ENCODE peak calls at places on chromosomes 13 and 19, in eight cellular contexts. One of them, this sample, is unnamed.

GRCh38 chr19:46787331-46788100 is 878 bp downstream of the SLC1A5 start:
- DNase-seq in anterior cingulate cortex: peak
- DNase-seq in activated CD4-positive, alpha-beta T cell treated with anti-CD3 and anti-CD28 coated beads, Interleukin-2, amount 50 U/mL, for 1 hour: peak
- DNase-seq in left lung: peak
- DNase-seq in activated gamma-delta T cell treated with anti-CD3 and anti-CD28 coated beads, Interleukin-2, amount 50 U/mL, for 16 hours: no peak
- DNase-seq in endothelial cell: peak
- DNase-seq in naive thymus-derived CD8-positive, alpha-beta T cell: peak
- DNase-seq in AG10803: peak
- DNase-seq in this sample: peak

GRCh38 chr19:53102186-53102585 is 1.0 kb downstream of the ZNF160 start:
- DNase-seq in endothelial cell: no peak
- DNase-seq in naive thymus-derived CD8-positive, alpha-beta T cell: no peak
- DNase-seq in activated CD4-positive, alpha-beta T cell treated with anti-CD3 and anti-CD28 coated beads, Interleukin-2, amount 50 U/mL, for 1 hour: no peak
- DNase-seq in left lung: no peak
- DNase-seq in anterior cingulate cortex: no peak
- DNase-seq in AG10803: no peak
- DNase-seq in activated gamma-delta T cell treated with anti-CD3 and anti-CD28 coated beads, Interleukin-2, amount 50 U/mL, for 16 hours: no peak
- DNase-seq in this sample: no peak

GRCh38 chr19:47247308-47247990 is 8.9 kb upstream of the CCDC9 start:
- DNase-seq in activated CD4-positive, alpha-beta T cell treated with anti-CD3 and anti-CD28 coated beads, Interleukin-2, amount 50 U/mL, for 1 hour: peak
- DNase-seq in naive thymus-derived CD8-positive, alpha-beta T cell: peak
- DNase-seq in anterior cingulate cortex: peak
- DNase-seq in AG10803: peak
- DNase-seq in activated gamma-delta T cell treated with anti-CD3 and anti-CD28 coated beads, Interleukin-2, amount 50 U/mL, for 16 hours: peak
- DNase-seq in endothelial cell: peak
- DNase-seq in left lung: peak
- DNase-seq in this sample: peak

GRCh38 chr19:7505682-7506384 is 10.1 kb upstream of the ZNF358 start:
- DNase-seq in naive thymus-derived CD8-positive, alpha-beta T cell: no peak
- DNase-seq in anterior cingulate cortex: peak
- DNase-seq in left lung: peak
- DNase-seq in AG10803: no peak
- DNase-seq in endothelial cell: peak
- DNase-seq in activated gamma-delta T cell treated with anti-CD3 and anti-CD28 coated beads, Interleukin-2, amount 50 U/mL, for 16 hours: no peak
- DNase-seq in activated CD4-positive, alpha-beta T cell treated with anti-CD3 and anti-CD28 coated beads, Interleukin-2, amount 50 U/mL, for 1 hour: no peak
- DNase-seq in this sample: peak

GRCh38 chr19:45768644-45769053 is 403 bp downstream of the SIX5 start:
- DNase-seq in left lung: peak
- DNase-seq in endothelial cell: peak
- DNase-seq in activated CD4-positive, alpha-beta T cell treated with anti-CD3 and anti-CD28 coated beads, Interleukin-2, amount 50 U/mL, for 1 hour: peak
- DNase-seq in AG10803: peak
- DNase-seq in naive thymus-derived CD8-positive, alpha-beta T cell: peak
- DNase-seq in anterior cingulate cortex: no peak
- DNase-seq in activated gamma-delta T cell treated with anti-CD3 and anti-CD28 coated beads, Interleukin-2, amount 50 U/mL, for 16 hours: peak
- DNase-seq in this sample: peak

GRCh38 chr13:97875218-97875617 is 78.3 kb upstream of the IPO5 start:
- DNase-seq in naive thymus-derived CD8-positive, alpha-beta T cell: no peak
- DNase-seq in endothelial cell: no peak
- DNase-seq in activated gamma-delta T cell treated with anti-CD3 and anti-CD28 coated beads, Interleukin-2, amount 50 U/mL, for 16 hours: no peak
- DNase-seq in activated CD4-positive, alpha-beta T cell treated with anti-CD3 and anti-CD28 coated beads, Interleukin-2, amount 50 U/mL, for 1 hour: no peak
- DNase-seq in AG10803: no peak
- DNase-seq in left lung: no peak
- DNase-seq in anterior cingulate cortex: no peak
- DNase-seq in this sample: no peak

GRCh38 chr19:55372316-55373081 is 2.2 kb upstream of the IL11 start:
- DNase-seq in anterior cingulate cortex: no peak
- DNase-seq in activated CD4-positive, alpha-beta T cell treated with anti-CD3 and anti-CD28 coated beads, Interleukin-2, amount 50 U/mL, for 1 hour: no peak
- DNase-seq in activated gamma-delta T cell treated with anti-CD3 and anti-CD28 coated beads, Interleukin-2, amount 50 U/mL, for 16 hours: no peak
- DNase-seq in left lung: no peak
- DNase-seq in endothelial cell: no peak
- DNase-seq in naive thymus-derived CD8-positive, alpha-beta T cell: no peak
- DNase-seq in AG10803: peak
- DNase-seq in this sample: no peak

GRCh38 chr13:44801990-44802389 is 187.3 kb downstream of the NUFIP1 start:
- DNase-seq in anterior cingulate cortex: no peak
- DNase-seq in activated gamma-delta T cell treated with anti-CD3 and anti-CD28 coated beads, Interleukin-2, amount 50 U/mL, for 16 hours: no peak
- DNase-seq in left lung: no peak
- DNase-seq in activated CD4-positive, alpha-beta T cell treated with anti-CD3 and anti-CD28 coated beads, Interleukin-2, amount 50 U/mL, for 1 hour: no peak
- DNase-seq in endothelial cell: no peak
- DNase-seq in naive thymus-derived CD8-positive, alpha-beta T cell: no peak
- DNase-seq in AG10803: peak
- DNase-seq in this sample: no peak

GRCh38 chr19:2343289-2343982 is 15.0 kb downstream of the SPPL2B start:
- DNase-seq in left lung: peak
- DNase-seq in endothelial cell: no peak
- DNase-seq in naive thymus-derived CD8-positive, alpha-beta T cell: no peak
- DNase-seq in anterior cingulate cortex: no peak
- DNase-seq in AG10803: no peak
- DNase-seq in activated CD4-positive, alpha-beta T cell treated with anti-CD3 and anti-CD28 coated beads, Interleukin-2, amount 50 U/mL, for 1 hour: no peak
- DNase-seq in activated gamma-delta T cell treated with anti-CD3 and anti-CD28 coated beads, Interleukin-2, amount 50 U/mL, for 16 hours: no peak
- DNase-seq in this sample: no peak

GRCh38 chr13:101415358-101416174 is 742 bp downstream of the NALCN start:
- DNase-seq in activated CD4-positive, alpha-beta T cell treated with anti-CD3 and anti-CD28 coated beads, Interleukin-2, amount 50 U/mL, for 1 hour: no peak
- DNase-seq in anterior cingulate cortex: peak
- DNase-seq in activated gamma-delta T cell treated with anti-CD3 and anti-CD28 coated beads, Interleukin-2, amount 50 U/mL, for 16 hours: no peak
- DNase-seq in AG10803: no peak
- DNase-seq in endothelial cell: no peak
- DNase-seq in left lung: peak
- DNase-seq in naive thymus-derived CD8-positive, alpha-beta T cell: no peak
- DNase-seq in this sample: no peak

GRCh38 chr19:12995596-12996541 is 594 bp downstream of the NFIX start:
- DNase-seq in left lung: no peak
- DNase-seq in naive thymus-derived CD8-positive, alpha-beta T cell: no peak
- DNase-seq in activated gamma-delta T cell treated with anti-CD3 and anti-CD28 coated beads, Interleukin-2, amount 50 U/mL, for 16 hours: no peak
- DNase-seq in activated CD4-positive, alpha-beta T cell treated with anti-CD3 and anti-CD28 coated beads, Interleukin-2, amount 50 U/mL, for 1 hour: no peak
- DNase-seq in endothelial cell: no peak
- DNase-seq in anterior cingulate cortex: no peak
- DNase-seq in AG10803: peak
- DNase-seq in this sample: no peak

GRCh38 chr19:52492201-52492960 is 35.1 kb upstream of the ZNF808 start:
- DNase-seq in endothelial cell: peak
- DNase-seq in naive thymus-derived CD8-positive, alpha-beta T cell: no peak
- DNase-seq in activated CD4-positive, alpha-beta T cell treated with anti-CD3 and anti-CD28 coated beads, Interleukin-2, amount 50 U/mL, for 1 hour: no peak
- DNase-seq in anterior cingulate cortex: no peak
- DNase-seq in AG10803: no peak
- DNase-seq in left lung: peak
- DNase-seq in activated gamma-delta T cell treated with anti-CD3 and anti-CD28 coated beads, Interleukin-2, amount 50 U/mL, for 16 hours: no peak
- DNase-seq in this sample: peak

GRCh38 chr19:14496029-14496848 is at the start of gene GIPC1:
- DNase-seq in anterior cingulate cortex: peak
- DNase-seq in endothelial cell: peak
- DNase-seq in activated gamma-delta T cell treated with anti-CD3 and anti-CD28 coated beads, Interleukin-2, amount 50 U/mL, for 16 hours: peak
- DNase-seq in activated CD4-positive, alpha-beta T cell treated with anti-CD3 and anti-CD28 coated beads, Interleukin-2, amount 50 U/mL, for 1 hour: peak
- DNase-seq in naive thymus-derived CD8-positive, alpha-beta T cell: peak
- DNase-seq in AG10803: peak
- DNase-seq in left lung: peak
- DNase-seq in this sample: peak

GRCh38 chr19:47037766-47038165 is 10.7 kb downstream of the TMEM160 start:
- DNase-seq in left lung: no peak
- DNase-seq in anterior cingulate cortex: no peak
- DNase-seq in activated gamma-delta T cell treated with anti-CD3 and anti-CD28 coated beads, Interleukin-2, amount 50 U/mL, for 16 hours: no peak
- DNase-seq in activated CD4-positive, alpha-beta T cell treated with anti-CD3 and anti-CD28 coated beads, Interleukin-2, amount 50 U/mL, for 1 hour: no peak
- DNase-seq in naive thymus-derived CD8-positive, alpha-beta T cell: no peak
- DNase-seq in AG10803: no peak
- DNase-seq in endothelial cell: no peak
- DNase-seq in this sample: no peak

GRCh38 chr19:15429825-15430467 is 11.2 kb upstream of the AKAP8L start:
- DNase-seq in activated gamma-delta T cell treated with anti-CD3 and anti-CD28 coated beads, Interleukin-2, amount 50 U/mL, for 16 hours: no peak
- DNase-seq in AG10803: no peak
- DNase-seq in left lung: no peak
- DNase-seq in anterior cingulate cortex: no peak
- DNase-seq in endothelial cell: no peak
- DNase-seq in naive thymus-derived CD8-positive, alpha-beta T cell: no peak
- DNase-seq in activated CD4-positive, alpha-beta T cell treated with anti-CD3 and anti-CD28 coated beads, Interleukin-2, amount 50 U/mL, for 1 hour: no peak
- DNase-seq in this sample: no peak

GRCh38 chr13:27853871-27854270 is 61.6 kb downstream of the GSX1 start:
- DNase-seq in AG10803: peak
- DNase-seq in activated gamma-delta T cell treated with anti-CD3 and anti-CD28 coated beads, Interleukin-2, amount 50 U/mL, for 16 hours: no peak
- DNase-seq in endothelial cell: no peak
- DNase-seq in anterior cingulate cortex: no peak
- DNase-seq in activated CD4-positive, alpha-beta T cell treated with anti-CD3 and anti-CD28 coated beads, Interleukin-2, amount 50 U/mL, for 1 hour: no peak
- DNase-seq in naive thymus-derived CD8-positive, alpha-beta T cell: no peak
- DNase-seq in left lung: no peak
- DNase-seq in this sample: no peak

GRCh38 chr13:41842029-41842428 is 118.9 kb downstream of the VWA8 start:
- DNase-seq in left lung: no peak
- DNase-seq in naive thymus-derived CD8-positive, alpha-beta T cell: no peak
- DNase-seq in endothelial cell: no peak
- DNase-seq in activated CD4-positive, alpha-beta T cell treated with anti-CD3 and anti-CD28 coated beads, Interleukin-2, amount 50 U/mL, for 1 hour: no peak
- DNase-seq in activated gamma-delta T cell treated with anti-CD3 and anti-CD28 coated beads, Interleukin-2, amount 50 U/mL, for 16 hours: no peak
- DNase-seq in anterior cingulate cortex: no peak
- DNase-seq in AG10803: peak
- DNase-seq in this sample: no peak

GRCh38 chr13:74575729-74576125 is 441.5 kb upstream of the KLF12 start:
- DNase-seq in activated gamma-delta T cell treated with anti-CD3 and anti-CD28 coated beads, Interleukin-2, amount 50 U/mL, for 16 hours: peak
- DNase-seq in AG10803: peak
- DNase-seq in activated CD4-positive, alpha-beta T cell treated with anti-CD3 and anti-CD28 coated beads, Interleukin-2, amount 50 U/mL, for 1 hour: peak
- DNase-seq in endothelial cell: peak
- DNase-seq in left lung: peak
- DNase-seq in naive thymus-derived CD8-positive, alpha-beta T cell: peak
- DNase-seq in anterior cingulate cortex: peak
- DNase-seq in this sample: peak

GRCh38 chr19:33501957-33502356 is 19.6 kb downstream of the PEPD start:
- DNase-seq in anterior cingulate cortex: no peak
- DNase-seq in activated CD4-positive, alpha-beta T cell treated with anti-CD3 and anti-CD28 coated beads, Interleukin-2, amount 50 U/mL, for 1 hour: no peak
- DNase-seq in activated gamma-delta T cell treated with anti-CD3 and anti-CD28 coated beads, Interleukin-2, amount 50 U/mL, for 16 hours: no peak
- DNase-seq in left lung: peak
- DNase-seq in naive thymus-derived CD8-positive, alpha-beta T cell: no peak
- DNase-seq in endothelial cell: no peak
- DNase-seq in AG10803: no peak
- DNase-seq in this sample: no peak

GRCh38 chr19:10762656-10763055 is 44.8 kb downstream of the DNM2 start:
- DNase-seq in AG10803: no peak
- DNase-seq in endothelial cell: no peak
- DNase-seq in anterior cingulate cortex: no peak
- DNase-seq in naive thymus-derived CD8-positive, alpha-beta T cell: no peak
- DNase-seq in activated CD4-positive, alpha-beta T cell treated with anti-CD3 and anti-CD28 coated beads, Interleukin-2, amount 50 U/mL, for 1 hour: peak
- DNase-seq in activated gamma-delta T cell treated with anti-CD3 and anti-CD28 coated beads, Interleukin-2, amount 50 U/mL, for 16 hours: no peak
- DNase-seq in left lung: no peak
- DNase-seq in this sample: no peak

GRCh38 chr13:40342461-40342860 is 324.0 kb downstream of the FOXO1 start:
- DNase-seq in endothelial cell: no peak
- DNase-seq in naive thymus-derived CD8-positive, alpha-beta T cell: no peak
- DNase-seq in activated gamma-delta T cell treated with anti-CD3 and anti-CD28 coated beads, Interleukin-2, amount 50 U/mL, for 16 hours: no peak
- DNase-seq in AG10803: no peak
- DNase-seq in anterior cingulate cortex: no peak
- DNase-seq in left lung: no peak
- DNase-seq in activated CD4-positive, alpha-beta T cell treated with anti-CD3 and anti-CD28 coated beads, Interleukin-2, amount 50 U/mL, for 1 hour: no peak
- DNase-seq in this sample: no peak

GRCh38 chr13:83881917-83882625 is at the start of gene SLITRK1:
- DNase-seq in anterior cingulate cortex: peak
- DNase-seq in endothelial cell: peak
- DNase-seq in activated CD4-positive, alpha-beta T cell treated with anti-CD3 and anti-CD28 coated beads, Interleukin-2, amount 50 U/mL, for 1 hour: no peak
- DNase-seq in naive thymus-derived CD8-positive, alpha-beta T cell: no peak
- DNase-seq in left lung: peak
- DNase-seq in AG10803: peak
- DNase-seq in activated gamma-delta T cell treated with anti-CD3 and anti-CD28 coated beads, Interleukin-2, amount 50 U/mL, for 16 hours: peak
- DNase-seq in this sample: peak

GRCh38 chr13:22049384-22049783 is 378.5 kb downstream of the FGF9 start:
- DNase-seq in activated gamma-delta T cell treated with anti-CD3 and anti-CD28 coated beads, Interleukin-2, amount 50 U/mL, for 16 hours: no peak
- DNase-seq in endothelial cell: no peak
- DNase-seq in anterior cingulate cortex: no peak
- DNase-seq in naive thymus-derived CD8-positive, alpha-beta T cell: no peak
- DNase-seq in activated CD4-positive, alpha-beta T cell treated with anti-CD3 and anti-CD28 coated beads, Interleukin-2, amount 50 U/mL, for 1 hour: no peak
- DNase-seq in AG10803: peak
- DNase-seq in left lung: no peak
- DNase-seq in this sample: no peak

GRCh38 chr19:2070436-2070827 is 19.4 kb upstream of the MKNK2 start:
- DNase-seq in activated CD4-positive, alpha-beta T cell treated with anti-CD3 and anti-CD28 coated beads, Interleukin-2, amount 50 U/mL, for 1 hour: no peak
- DNase-seq in endothelial cell: no peak
- DNase-seq in activated gamma-delta T cell treated with anti-CD3 and anti-CD28 coated beads, Interleukin-2, amount 50 U/mL, for 16 hours: no peak
- DNase-seq in left lung: no peak
- DNase-seq in naive thymus-derived CD8-positive, alpha-beta T cell: no peak
- DNase-seq in anterior cingulate cortex: no peak
- DNase-seq in AG10803: no peak
- DNase-seq in this sample: no peak

GRCh38 chr13:100399455-100399854 is 189.1 kb downstream of the GGACT start:
- DNase-seq in left lung: no peak
- DNase-seq in anterior cingulate cortex: no peak
- DNase-seq in endothelial cell: no peak
- DNase-seq in activated gamma-delta T cell treated with anti-CD3 and anti-CD28 coated beads, Interleukin-2, amount 50 U/mL, for 16 hours: no peak
- DNase-seq in naive thymus-derived CD8-positive, alpha-beta T cell: no peak
- DNase-seq in activated CD4-positive, alpha-beta T cell treated with anti-CD3 and anti-CD28 coated beads, Interleukin-2, amount 50 U/mL, for 1 hour: no peak
- DNase-seq in AG10803: no peak
- DNase-seq in this sample: no peak

GRCh38 chr19:22144394-22144793 is 52.4 kb downstream of the ZNF676 start:
- DNase-seq in anterior cingulate cortex: no peak
- DNase-seq in endothelial cell: no peak
- DNase-seq in activated gamma-delta T cell treated with anti-CD3 and anti-CD28 coated beads, Interleukin-2, amount 50 U/mL, for 16 hours: no peak
- DNase-seq in AG10803: no peak
- DNase-seq in activated CD4-positive, alpha-beta T cell treated with anti-CD3 and anti-CD28 coated beads, Interleukin-2, amount 50 U/mL, for 1 hour: no peak
- DNase-seq in naive thymus-derived CD8-positive, alpha-beta T cell: no peak
- DNase-seq in left lung: no peak
- DNase-seq in this sample: no peak

GRCh38 chr19:2589441-2589840 is 113.1 kb downstream of the GNG7 start:
- DNase-seq in activated gamma-delta T cell treated with anti-CD3 and anti-CD28 coated beads, Interleukin-2, amount 50 U/mL, for 16 hours: no peak
- DNase-seq in anterior cingulate cortex: no peak
- DNase-seq in endothelial cell: no peak
- DNase-seq in activated CD4-positive, alpha-beta T cell treated with anti-CD3 and anti-CD28 coated beads, Interleukin-2, amount 50 U/mL, for 1 hour: no peak
- DNase-seq in naive thymus-derived CD8-positive, alpha-beta T cell: no peak
- DNase-seq in left lung: no peak
- DNase-seq in AG10803: no peak
- DNase-seq in this sample: no peak

GRCh38 chr13:42041017-42041683 is 7.3 kb upstream of the DGKH start:
- DNase-seq in activated CD4-positive, alpha-beta T cell treated with anti-CD3 and anti-CD28 coated beads, Interleukin-2, amount 50 U/mL, for 1 hour: no peak
- DNase-seq in left lung: peak
- DNase-seq in AG10803: peak
- DNase-seq in naive thymus-derived CD8-positive, alpha-beta T cell: peak
- DNase-seq in activated gamma-delta T cell treated with anti-CD3 and anti-CD28 coated beads, Interleukin-2, amount 50 U/mL, for 16 hours: peak
- DNase-seq in endothelial cell: peak
- DNase-seq in anterior cingulate cortex: peak
- DNase-seq in this sample: peak

GRCh38 chr19:12715102-12715501 is 8.6 kb downstream of the TNPO2 start:
- DNase-seq in endothelial cell: no peak
- DNase-seq in AG10803: no peak
- DNase-seq in activated CD4-positive, alpha-beta T cell treated with anti-CD3 and anti-CD28 coated beads, Interleukin-2, amount 50 U/mL, for 1 hour: no peak
- DNase-seq in anterior cingulate cortex: no peak
- DNase-seq in activated gamma-delta T cell treated with anti-CD3 and anti-CD28 coated beads, Interleukin-2, amount 50 U/mL, for 16 hours: no peak
- DNase-seq in naive thymus-derived CD8-positive, alpha-beta T cell: no peak
- DNase-seq in left lung: no peak
- DNase-seq in this sample: no peak

GRCh38 chr19:41892173-41892902 is 9.4 kb downstream of the ARHGEF1 start:
- DNase-seq in anterior cingulate cortex: no peak
- DNase-seq in activated CD4-positive, alpha-beta T cell treated with anti-CD3 and anti-CD28 coated beads, Interleukin-2, amount 50 U/mL, for 1 hour: no peak
- DNase-seq in naive thymus-derived CD8-positive, alpha-beta T cell: no peak
- DNase-seq in endothelial cell: no peak
- DNase-seq in activated gamma-delta T cell treated with anti-CD3 and anti-CD28 coated beads, Interleukin-2, amount 50 U/mL, for 16 hours: no peak
- DNase-seq in left lung: peak
- DNase-seq in AG10803: no peak
- DNase-seq in this sample: no peak

This sample was measured in neural crest cell.